ENCODE peak calls at places on chromosomes 7 and 10, in nine cellular contexts. E, F, A, L, R, Q, I, C and B are unnamed samples. For H3K36me3, the result is how much of the 10 kb centered on the place peaks cover.

GRCh38 chr7:131329176-131329570 is 1.5 kb downstream of the MKLN1 start:
- DNase-seq in E (no peak), F (no peak), A (peak), L (no peak), R (no peak), Q (no peak), I (peak), C (no peak), B (peak)

GRCh38 chr10:114773197-114773532 is 48.4 kb upstream of the FHIP2A start:
- DNase-seq in E (no peak), F (no peak), A (no peak), L (no peak), R (no peak), Q (no peak), I (no peak), C (no peak), B (no peak)

GRCh38 chr10:89295597-89295996 is 6.2 kb upstream of the IFIT2 start:
- DNase-seq in E (no peak), F (no peak), A (no peak), L (no peak), R (no peak), Q (no peak), I (peak), C (no peak), B (no peak)

GRCh38 chr7:20217193-20217948 is at the start of gene MACC1:
- DNase-seq in E (peak), F (no peak), A (peak), L (peak), R (no peak), Q (peak), I (no peak), C (no peak), B (peak)

GRCh38 chr7:25260862-25261454 is 32.7 kb upstream of the NPVF start:
- DNase-seq in E (no peak), F (no peak), A (no peak), L (no peak), R (no peak), Q (no peak), I (peak), C (no peak), B (no peak)

GRCh38 chr10:101569465-101569837 is 18.6 kb downstream of the POLL start:
- DNase-seq in E (no peak), F (no peak), A (no peak), L (no peak), R (no peak), Q (no peak), I (no peak), C (peak), B (no peak)

GRCh38 chr7:105238198-105238765 is 150.4 kb downstream of the SRPK2 start:
- DNase-seq in E (no peak), F (no peak), A (no peak), L (no peak), R (no peak), Q (no peak), I (no peak), C (no peak), B (no peak)

GRCh38 chr7:158864507-158864820 is 8.1 kb downstream of the DYNC2I1 start:
- DNase-seq in E (no peak), F (no peak), A (no peak), L (no peak), R (no peak), Q (no peak), I (no peak), C (peak), B (no peak)

GRCh38 chr7:95996174-95996573 is 223.8 kb downstream of the DYNC1I1 start:
- DNase-seq in E (no peak), F (no peak), A (no peak), L (no peak), R (no peak), Q (no peak), I (no peak), C (no peak), B (no peak)

GRCh38 chr7:113730309-113730955 is 188.4 kb downstream of the PPP1R3A start:
- DNase-seq in E (no peak), F (no peak), A (no peak), L (peak), R (no peak), Q (no peak), I (peak), C (no peak), B (no peak)

GRCh38 chr10:110802090-110802489 is 69.6 kb upstream of the PDCD4 start:
- DNase-seq in E (no peak), F (no peak), A (peak), L (no peak), R (no peak), Q (no peak), I (peak), C (no peak), B (no peak)

GRCh38 chr7:84245831-84246230 is 51.2 kb upstream of the SEMA3A start:
- DNase-seq in E (no peak), F (no peak), A (no peak), L (no peak), R (peak), Q (no peak), I (no peak), C (no peak), B (no peak)

GRCh38 chr7:1079546-1079945 is 8.4 kb upstream of the GPER1 start:
- DNase-seq in E (no peak), F (no peak), A (no peak), L (no peak), R (no peak), Q (no peak), I (no peak), C (no peak), B (no peak)

GRCh38 chr7:98056580-98056979 is 50.1 kb upstream of the LMTK2 start:
- DNase-seq in E (no peak), F (no peak), A (no peak), L (peak), R (no peak), Q (no peak), I (no peak), C (no peak), B (no peak)

GRCh38 chr10:101260764-101261341 is 31.6 kb upstream of the LBX1 start:
- DNase-seq in E (no peak), F (no peak), A (no peak), L (no peak), R (no peak), Q (no peak), I (no peak), C (no peak), B (no peak)

GRCh38 chr7:29161226-29161625 is 14.9 kb upstream of the CPVL start:
- DNase-seq in E (no peak), F (no peak), A (no peak), L (no peak), R (no peak), Q (no peak), I (no peak), C (no peak), B (no peak)

GRCh38 chr7:155426543-155427410 is 31.2 kb upstream of the EN2 start:
- DNase-seq in E (no peak), F (no peak), A (no peak), L (no peak), R (no peak), Q (no peak), I (no peak), C (no peak), B (no peak)

GRCh38 chr10:73577788-73578187 is 13.4 kb downstream of the USP54 start:
- DNase-seq in E (peak), F (peak), A (peak), L (no peak), R (peak), Q (peak), I (peak), C (peak), B (no peak)

GRCh38 chr10:21524526-21525366 is 736 bp downstream of the SKIDA1 start:
- DNase-seq in E (peak), F (no peak), A (no peak), L (no peak), R (no peak), Q (no peak), I (peak), C (no peak), B (no peak)

GRCh38 chr10:4693967-4694366 is 132.0 kb upstream of the AKR1E2 start:
- DNase-seq in E (no peak), F (no peak), A (no peak), L (no peak), R (no peak), Q (no peak), I (no peak), C (no peak), B (no peak)

GRCh38 chr10:110553905-110554304 is 13.6 kb upstream of the SMC3 start:
- DNase-seq in E (no peak), F (no peak), A (peak), L (no peak), R (no peak), Q (no peak), I (peak), C (no peak), B (no peak)

GRCh38 chr7:2598175-2598823 is 33.5 kb upstream of the TTYH3 start:
- DNase-seq in E (no peak), F (no peak), A (no peak), L (no peak), R (no peak), Q (no peak), I (no peak), C (no peak), B (no peak)

GRCh38 chr10:17426263-17426600 is 28.2 kb downstream of the ST8SIA6 start:
- DNase-seq in E (no peak), F (no peak), A (no peak), L (no peak), R (no peak), Q (no peak), I (no peak), C (no peak), B (no peak)

GRCh38 chr7:141012044-141012685 is 2.6 kb downstream of the MRPS33 start:
- DNase-seq in E (peak), F (peak), A (peak), L (no peak), R (peak), Q (no peak), I (peak), C (no peak), B (peak)

GRCh38 chr10:44895280-44895679 is 15.9 kb upstream of the TMEM72 start:
- DNase-seq in E (no peak), F (no peak), A (no peak), L (no peak), R (no peak), Q (no peak), I (no peak), C (no peak), B (no peak)

GRCh38 chr7:33614357-33615132 is 290.8 kb upstream of the BMPER start:
- DNase-seq in E (no peak), F (no peak), A (no peak), L (no peak), R (no peak), Q (no peak), I (no peak), C (no peak), B (no peak)

GRCh38 chr10:116744163-116744788 is 1.9 kb upstream of the HSPA12A start:
- DNase-seq in E (no peak), F (no peak), A (no peak), L (no peak), R (no peak), Q (no peak), I (no peak), C (peak), B (no peak)

GRCh38 chr7:29611941-29612527 is 48.4 kb downstream of the PRR15 start:
- DNase-seq in E (no peak), F (no peak), A (no peak), L (no peak), R (no peak), Q (no peak), I (no peak), C (no peak), B (no peak)

GRCh38 chr7:86991844-86992243 is 67.6 kb downstream of the ELAPOR2 start:
- DNase-seq in E (no peak), F (no peak), A (no peak), L (no peak), R (no peak), Q (no peak), I (no peak), C (no peak), B (no peak)

GRCh38 chr10:33263453-33263852 is 71.0 kb downstream of the NRP1 start:
- DNase-seq in E (no peak), F (no peak), A (no peak), L (no peak), R (no peak), Q (no peak), I (peak), C (no peak), B (no peak)

GRCh38 chr10:33257439-33257838 is 77.0 kb downstream of the NRP1 start:
- DNase-seq in E (no peak), F (no peak), A (no peak), L (no peak), R (no peak), Q (no peak), I (no peak), C (no peak), B (no peak)

GRCh38 chr10:33262871-33263270 is 71.6 kb downstream of the NRP1 start:
- DNase-seq in E (no peak), F (no peak), A (no peak), L (no peak), R (no peak), Q (no peak), I (no peak), C (no peak), B (no peak)

GRCh38 chr10:33258951-33259350 is 75.5 kb downstream of the NRP1 start:
- DNase-seq in E (no peak), F (no peak), A (no peak), L (no peak), R (no peak), Q (no peak), I (peak), C (no peak), B (no peak)

GRCh38 chr10:33260403-33261239 is 73.8 kb downstream of the NRP1 start:
- DNase-seq in E (no peak), F (no peak), A (no peak), L (no peak), R (no peak), Q (no peak), I (no peak), C (no peak), B (no peak)
- H3K27ac ChIP-seq in E (no peak), F (no peak), A (no peak), L (no peak), R (peak), Q (no peak), I (no peak), C (no peak), B (no peak)

GRCh38 chr7:128352138-128352537 is 8.4 kb upstream of the RBM28 start:
- DNase-seq in E (no peak), F (no peak), A (peak), L (no peak), R (peak), Q (peak), I (peak), C (peak), B (peak)
- TF ChIP-seq CTCF in E (no peak), F (peak), A (peak), L (peak), R (peak), Q (peak), I (peak), C (peak), B (peak)

GRCh38 chr7:64997164-64997908 is 6.5 kb upstream of the ZNF117 start:
- DNase-seq in E (no peak), F (no peak), A (no peak), L (no peak), R (no peak), Q (no peak), I (no peak), C (no peak), B (no peak)

GRCh38 chr7:64997927-64998391 is 7.1 kb upstream of the ZNF117 start:
- DNase-seq in E (peak), F (no peak), A (peak), L (no peak), R (no peak), Q (no peak), I (peak), C (peak), B (peak)

GRCh38 chr7:64998865-64999164 is 7.7 kb downstream of the ERV3-1 start:
- DNase-seq in E (no peak), F (no peak), A (no peak), L (no peak), R (no peak), Q (no peak), I (no peak), C (no peak), B (no peak)

GRCh38 chr7:65001291-65001814 is 5.1 kb downstream of the ERV3-1 start:
- DNase-seq in E (no peak), F (no peak), A (no peak), L (no peak), R (no peak), Q (no peak), I (peak), C (no peak), B (no peak)

GRCh38 chr7:64999165-65000004 is 7.1 kb downstream of the ERV3-1 start:
- DNase-seq in E (peak), F (no peak), A (peak), L (no peak), R (no peak), Q (no peak), I (peak), C (no peak), B (peak)
- H3K36me3 ChIP-seq in E (half or more), F (under half), A (under half), L (under half), R (under half), Q (under half), I (under half), C (under half), B (under half)

GRCh38 chr7:92611735-92612134 is 21.5 kb upstream of the FAM133B start:
- DNase-seq in E (no peak), F (no peak), A (no peak), L (no peak), R (no peak), Q (no peak), I (no peak), C (no peak), B (no peak)

GRCh38 chr7:92606985-92607384 is 16.8 kb upstream of the FAM133B start:
- DNase-seq in E (no peak), F (no peak), A (no peak), L (no peak), R (no peak), Q (no peak), I (no peak), C (no peak), B (no peak)

GRCh38 chr7:92612501-92612900 is 22.3 kb upstream of the FAM133B start:
- DNase-seq in E (no peak), F (no peak), A (no peak), L (no peak), R (no peak), Q (no peak), I (no peak), C (no peak), B (no peak)

GRCh38 chr7:92608380-92609322 is 18.5 kb upstream of the FAM133B start:
- DNase-seq in E (no peak), F (no peak), A (peak), L (no peak), R (peak), Q (peak), I (no peak), C (no peak), B (no peak)

GRCh38 chr7:92609921-92610518 is 19.8 kb upstream of the FAM133B start:
- DNase-seq in E (no peak), F (no peak), A (no peak), L (no peak), R (no peak), Q (no peak), I (peak), C (no peak), B (no peak)
- H3K27ac ChIP-seq in E (no peak), F (no peak), A (no peak), L (no peak), R (no peak), Q (no peak), I (no peak), C (no peak), B (no peak)

DNA sequence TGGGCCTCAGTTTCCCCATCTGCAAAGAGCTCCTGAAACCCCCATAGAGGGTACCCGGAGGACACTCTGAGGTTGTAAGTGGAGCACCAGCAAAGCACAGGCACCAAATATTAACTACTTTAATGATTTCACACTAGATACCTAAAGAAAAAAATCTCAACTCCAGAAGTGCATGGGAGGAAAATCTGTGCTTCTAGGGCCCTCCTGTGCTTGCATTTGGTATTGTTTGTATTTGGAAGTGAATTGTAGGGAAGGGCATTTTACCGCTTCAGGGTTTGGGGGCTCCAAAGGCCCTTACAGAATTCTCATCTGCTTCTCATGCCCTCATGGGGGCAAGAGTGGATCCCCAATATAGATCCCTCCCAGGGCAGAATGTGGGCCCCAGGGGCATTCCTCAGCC is 22.4 kb upstream of the DRGX start:
- DNase-seq in E (no peak), F (no peak), A (no peak), L (no peak), R (no peak), Q (no peak), I (no peak), C (no peak), B (no peak)
- TF ChIP-seq CTCF in E (peak), F (no peak), A (peak), L (peak), R (no peak), Q (no peak), I (no peak), C (no peak), B (no peak)

GRCh38 chr7:76346778-76347177 is 12.0 kb downstream of the YWHAG start:
- DNase-seq in E (no peak), F (no peak), A (no peak), L (no peak), R (no peak), Q (no peak), I (peak), C (peak), B (no peak)

GRCh38 chr7:76343931-76344321 is 14.9 kb downstream of the YWHAG start:
- DNase-seq in E (no peak), F (no peak), A (no peak), L (no peak), R (no peak), Q (no peak), I (no peak), C (peak), B (no peak)

GRCh38 chr7:76347710-76348109 is 11.1 kb downstream of the YWHAG start:
- DNase-seq in E (no peak), F (no peak), A (no peak), L (no peak), R (no peak), Q (no peak), I (no peak), C (no peak), B (no peak)

GRCh38 chr7:76343294-76343930 is 15.4 kb downstream of the YWHAG start:
- DNase-seq in E (no peak), F (no peak), A (no peak), L (no peak), R (no peak), Q (no peak), I (no peak), C (peak), B (no peak)

DNA sequence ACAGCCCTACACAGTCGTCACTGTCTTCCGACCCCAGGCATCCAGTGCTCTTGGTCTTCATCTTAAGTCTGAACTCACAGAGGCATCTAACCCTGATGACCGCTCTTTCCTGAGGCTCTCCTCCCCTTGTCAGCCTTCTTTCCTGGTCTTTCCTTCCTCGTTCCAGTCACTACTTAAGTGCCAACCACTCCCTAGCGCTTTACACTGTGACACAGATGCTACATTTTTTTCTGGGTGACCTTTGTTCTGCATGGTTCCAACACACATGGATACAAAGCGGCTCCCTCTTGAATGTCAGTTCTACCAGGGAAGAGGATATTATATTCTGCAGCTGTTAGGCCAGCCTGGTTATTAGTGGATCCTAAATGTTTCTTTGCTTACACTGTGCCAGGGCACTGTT is 12.7 kb downstream of the YWHAG start:
- DNase-seq in E (peak), F (no peak), A (no peak), L (no peak), R (no peak), Q (no peak), I (no peak), C (peak), B (no peak)
- H3K36me3 ChIP-seq in E (half or more), F (under half), A (under half), L (half or more), R (under half), Q (half or more), I (under half), C (half or more), B (half or more)